ENCODE peak calls at places on chromosomes 4 and X, in ten cellular contexts. Z is upper lobe of right lung; V is body of pancreas; O is CD4-positive, CD25-positive, alpha-beta regulatory T cell; D is stimulated activated CD8-positive, alpha-beta memory T cell treated with anti-CD3 and anti-CD28 coated beads, Interleukin-4, amount 100 ng/mL, for 48 hours; S is GM23248; Q is GM03348; P is kidney tubule cell; Y is stimulated activated CD4-positive, alpha-beta T cell treated with anti-CD3 and anti-CD28 coated beads, Interleukin-15, amount 100 ng/mL, for 1 hour; T is NCI-H510A treated with DMSO at 0.1 percent for 48 hours. H is an unnamed sample.

GRCh38 chr4:41120297-41121217 is 93.8 kb downstream of the APBB2 start:
- DNase-seq in Z (peak; percentile 68), V (peak; percentile 45), O (no peak), D (no peak), S (peak; percentile 53), Q (peak; percentile 38), P (peak; percentile 43), Y (no peak), T (no peak), H (peak; percentile 45)

GRCh38 chr4:7435411-7436095 is 823 bp upstream of the PSAPL1 start:
- DNase-seq in Z (no peak), V (no peak), O (no peak), D (no peak), S (no peak), Q (no peak), P (no peak), Y (no peak), T (peak; percentile 48), H (no peak)

GRCh38 chrX:10619311-10620015 is 922 bp downstream of the MID1 start:
- DNase-seq in Z (no peak), V (no peak), O (no peak), D (no peak), S (peak; percentile 48), Q (no peak), P (no peak), Y (no peak), T (no peak), H (no peak)

GRCh38 chrX:3815896-3816664 is 102.6 kb upstream of the PRKX start:
- DNase-seq in Z (peak; percentile 74), V (peak; percentile 73), O (peak; percentile 6), D (peak; percentile 53), S (peak; percentile 54), Q (peak; percentile 31), P (peak; percentile 63), Y (peak; percentile 2), T (peak; percentile 36), H (peak; percentile 23)

GRCh38 chr4:184731056-184731455 is 2.8 kb downstream of the CENPU start:
- DNase-seq in Z (no peak), V (no peak), O (no peak), D (no peak), S (no peak), Q (no peak), P (no peak), Y (no peak), T (no peak), H (no peak)

GRCh38 chrX:29318051-29318450 is 730.8 kb downstream of the IL1RAPL1 start:
- DNase-seq in Z (no peak), V (no peak), O (no peak), D (no peak), S (peak; percentile 8), Q (peak; percentile 8), P (no peak), Y (no peak), T (no peak), H (no peak)

GRCh38 chr4:108690738-108691137 is 40.3 kb downstream of the OSTC start:
- DNase-seq in Z (no peak), V (no peak), O (no peak), D (no peak), S (peak; percentile 13), Q (no peak), P (no peak), Y (no peak), T (no peak), H (no peak)

GRCh38 chr4:118968006-118968405 is 79.4 kb downstream of the SYNPO2 start:
- DNase-seq in Z (no peak), V (peak; percentile 24), O (no peak), D (no peak), S (peak; percentile 75), Q (peak; percentile 56), P (peak; percentile 88), Y (no peak), T (no peak), H (peak; percentile 48)

GRCh38 chr4:139919513-139919912 is 234.5 kb downstream of the MAML3 start:
- DNase-seq in Z (no peak), V (peak; percentile 13), O (no peak), D (no peak), S (peak; percentile 70), Q (peak; percentile 83), P (peak; percentile 53), Y (no peak), T (no peak), H (no peak)

GRCh38 chrX:68721546-68721945 is 74.1 kb downstream of the STARD8 start:
- DNase-seq in Z (no peak), V (no peak), O (no peak), D (no peak), S (no peak), Q (no peak), P (no peak), Y (no peak), T (no peak), H (no peak)

GRCh38 chrX:111892375-111892774 is 16.4 kb downstream of the TRPC5OS start:
- DNase-seq in Z (no peak), V (no peak), O (no peak), D (no peak), S (no peak), Q (no peak), P (no peak), Y (no peak), T (no peak), H (no peak)

GRCh38 chr4:39427477-39428119 is 20.9 kb downstream of the KLB start:
- DNase-seq in Z (no peak), V (no peak), O (no peak), D (no peak), S (no peak), Q (no peak), P (no peak), Y (no peak), T (peak; percentile 21), H (peak; percentile 8)

GRCh38 chr4:41881931-41882621 is 53.2 kb upstream of the TMEM33 start:
- DNase-seq in Z (no peak), V (no peak), O (no peak), D (no peak), S (peak; percentile 19), Q (no peak), P (no peak), Y (no peak), T (no peak), H (no peak)

GRCh38 chrX:15576019-15576418 is 24.7 kb downstream of the ACE2 start:
- DNase-seq in Z (no peak), V (no peak), O (no peak), D (no peak), S (no peak), Q (no peak), P (no peak), Y (no peak), T (no peak), H (no peak)

GRCh38 chrX:48981178-48981577 is 9.5 kb upstream of the KCND1 start:
- DNase-seq in Z (no peak), V (no peak), O (no peak), D (no peak), S (no peak), Q (no peak), P (no peak), Y (no peak), T (no peak), H (no peak)

GRCh38 chr4:87046111-87046510 is 111.3 kb downstream of the AFF1 start:
- DNase-seq in Z (no peak), V (no peak), O (no peak), D (no peak), S (peak; percentile 24), Q (peak; percentile 16), P (no peak), Y (no peak), T (no peak), H (no peak)

GRCh38 chr4:15110120-15110571 is 107.9 kb downstream of the CPEB2 start:
- DNase-seq in Z (no peak), V (no peak), O (no peak), D (no peak), S (no peak), Q (no peak), P (peak; percentile 30), Y (no peak), T (no peak), H (peak; percentile 32)

GRCh38 chr4:173272987-173273386 is 61.2 kb downstream of the HMGB2 start:
- DNase-seq in Z (no peak), V (no peak), O (no peak), D (no peak), S (peak; percentile 35), Q (peak; percentile 13), P (peak; percentile 8), Y (no peak), T (no peak), H (peak; percentile 25)

GRCh38 chr4:7233601-7234000 is 41.3 kb downstream of the SORCS2 start:
- DNase-seq in Z (no peak), V (no peak), O (no peak), D (no peak), S (no peak), Q (no peak), P (no peak), Y (no peak), T (no peak), H (no peak)

GRCh38 chr4:23033796-23034195 is 341.1 kb downstream of the GBA3 start:
- DNase-seq in Z (no peak), V (no peak), O (no peak), D (no peak), S (peak; percentile 34), Q (peak; percentile 5), P (no peak), Y (no peak), T (no peak), H (no peak)